ENCODE peak calls at places on chromosomes 7 and 10, in ten cellular contexts. X is KBM-7; B is CD4-positive, CD25-positive, alpha-beta regulatory T cell; V is coronary artery; P is iPS-NIHi11; F is progenitor cell of endocrine pancreas; W is NCI-H1092; T is natural killer cell treated with Interleukin-12 subunit alpha and Interleukin-12 subunit beta and Interleukin-15 and Interleukin-18, amount 100 ng/mL, for 72 hours; Y is AG08396; J is EL. E is an unnamed sample.

GRCh38 chr10:8050561-8051108 is 3.9 kb upstream of the GATA3 start:
- DNase-seq in X (no peak), B (no peak), V (no peak), P (peak), F (peak), W (no peak), T (no peak), Y (no peak), J (peak), E (no peak)

GRCh38 chr7:118918556-118918955 is 694.1 kb downstream of the ANKRD7 start:
- DNase-seq in X (peak), B (no peak), V (no peak), P (no peak), F (no peak), W (no peak), T (no peak), Y (no peak), J (no peak), E (no peak)

GRCh38 chr7:5695037-5695708 is 86.3 kb downstream of the RNF216 start:
- DNase-seq in X (peak), B (peak), V (peak), P (no peak), F (no peak), W (no peak), T (peak), Y (peak), J (peak), E (peak)

GRCh38 chr10:102384053-102384452 is 11.5 kb upstream of the NFKB2 start:
- DNase-seq in X (peak), B (no peak), V (no peak), P (peak), F (no peak), W (no peak), T (no peak), Y (no peak), J (no peak), E (no peak)

GRCh38 chr10:18109471-18109870 is 30.8 kb upstream of the CACNB2 start:
- DNase-seq in X (no peak), B (no peak), V (no peak), P (no peak), F (no peak), W (no peak), T (no peak), Y (no peak), J (no peak), E (no peak)

GRCh38 chr10:6920072-6921019 is 340.3 kb upstream of the PRKCQ start:
- DNase-seq in X (peak), B (peak), V (no peak), P (peak), F (peak), W (no peak), T (peak), Y (peak), J (peak), E (peak)

GRCh38 chr10:73469579-73469978 is 26.2 kb downstream of the PPP3CB start:
- DNase-seq in X (peak), B (no peak), V (no peak), P (no peak), F (no peak), W (no peak), T (no peak), Y (no peak), J (no peak), E (no peak)

GRCh38 chr7:158556721-158557440 is 30.7 kb downstream of the PTPRN2 start:
- DNase-seq in X (no peak), B (no peak), V (no peak), P (no peak), F (no peak), W (no peak), T (no peak), Y (no peak), J (no peak), E (no peak)

GRCh38 chr7:84364708-84365107 is 170.1 kb upstream of the SEMA3A start:
- DNase-seq in X (no peak), B (no peak), V (no peak), P (peak), F (no peak), W (no peak), T (no peak), Y (peak), J (peak), E (no peak)

GRCh38 chr10:131746785-131747184 is 154.0 kb upstream of the PPP2R2D start:
- DNase-seq in X (no peak), B (no peak), V (no peak), P (no peak), F (no peak), W (no peak), T (no peak), Y (no peak), J (no peak), E (no peak)

GRCh38 chr10:9608592-9608991 is 1409.1 kb upstream of the CELF2 start:
- DNase-seq in X (no peak), B (no peak), V (no peak), P (no peak), F (no peak), W (no peak), T (no peak), Y (no peak), J (no peak), E (no peak)

GRCh38 chr10:72736176-72736795 is 44.3 kb downstream of the MCU start:
- DNase-seq in X (no peak), B (no peak), V (no peak), P (no peak), F (no peak), W (no peak), T (no peak), Y (no peak), J (peak), E (no peak)

GRCh38 chr7:100021297-100021696 is 5.9 kb downstream of the ZKSCAN1 start:
- DNase-seq in X (no peak), B (no peak), V (no peak), P (no peak), F (no peak), W (no peak), T (no peak), Y (no peak), J (no peak), E (no peak)

GRCh38 chr7:28408105-28408973 is 4.0 kb upstream of the CREB5 start:
- DNase-seq in X (no peak), B (no peak), V (no peak), P (peak), F (no peak), W (no peak), T (no peak), Y (peak), J (no peak), E (no peak)

GRCh38 chr7:17506090-17506489 is 207.6 kb downstream of the AHR start:
- DNase-seq in X (no peak), B (no peak), V (no peak), P (no peak), F (no peak), W (no peak), T (no peak), Y (no peak), J (no peak), E (no peak)